ENCODE peak calls at places on chromosomes 3 and 15, in ten cellular contexts. U is A549; P is CD8-positive, alpha-beta memory T cell; G is OCI-LY7; L is KG1; O is breast epithelium; S is T-helper 1 cell; D is GM04504; A is naive thymus-derived CD8-positive, alpha-beta T cell; N is esophagus squamous epithelium. J is an unnamed sample.

GRCh38 chr15:41798607-41799487 is 24.6 kb downstream of the MAPKBP1 start:
- DNase-seq in U (no peak), P (no peak), G (no peak), L (no peak), O (no peak), S (no peak), D (no peak), A (no peak), N (no peak), J (no peak)

GRCh38 chr3:168517514-168518071 is 421.9 kb upstream of the GOLIM4 start:
- DNase-seq in U (no peak), P (no peak), G (no peak), L (no peak), O (no peak), S (no peak), D (no peak), A (no peak), N (no peak), J (no peak)

GRCh38 chr3:73674280-73674679 is 49.5 kb upstream of the PDZRN3 start:
- DNase-seq in U (no peak), P (no peak), G (no peak), L (no peak), O (peak; percentile 42), S (no peak), D (no peak), A (no peak), N (no peak), J (no peak)

GRCh38 chr3:159045279-159045678 is 243.4 kb downstream of the MFSD1 start:
- DNase-seq in U (no peak), P (no peak), G (no peak), L (no peak), O (no peak), S (no peak), D (no peak), A (no peak), N (no peak), J (no peak)

GRCh38 chr3:177441813-177442646 is 244.7 kb upstream of the TBL1XR1 start:
- DNase-seq in U (no peak), P (no peak), G (peak; percentile 82), L (peak; percentile 28), O (no peak), S (no peak), D (no peak), A (no peak), N (no peak), J (no peak)

GRCh38 chr3:132088291-132088690 is 53.5 kb upstream of the CPNE4 start:
- DNase-seq in U (no peak), P (no peak), G (no peak), L (no peak), O (no peak), S (no peak), D (no peak), A (no peak), N (no peak), J (no peak)

GRCh38 chr3:71051259-71051595 is 532.3 kb downstream of the FOXP1 start:
- DNase-seq in U (no peak), P (no peak), G (no peak), L (no peak), O (no peak), S (no peak), D (no peak), A (no peak), N (no peak), J (no peak)

GRCh38 chr3:142595581-142595950 is 627 bp upstream of the PLS1 start:
- DNase-seq in U (peak; percentile 58), P (no peak), G (peak; percentile 23), L (no peak), O (no peak), S (no peak), D (peak; percentile 21), A (no peak), N (no peak), J (no peak)

GRCh38 chr3:157154563-157155333 is 5.2 kb downstream of the CCNL1 start:
- DNase-seq in U (no peak), P (no peak), G (no peak), L (no peak), O (no peak), S (no peak), D (no peak), A (no peak), N (no peak), J (no peak)

GRCh38 chr15:26848498-26848897 is 18.4 kb upstream of the GABRA5 start:
- DNase-seq in U (peak; percentile 34), P (no peak), G (no peak), L (no peak), O (no peak), S (no peak), D (no peak), A (no peak), N (no peak), J (no peak)

GRCh38 chr3:11080492-11080891 is 73.8 kb upstream of the HRH1 start:
- DNase-seq in U (peak; percentile 50), P (no peak), G (no peak), L (no peak), O (no peak), S (no peak), D (no peak), A (no peak), N (no peak), J (no peak)

GRCh38 chr3:74614133-74614967 is at the start of gene CNTN3:
- DNase-seq in U (no peak), P (no peak), G (no peak), L (no peak), O (no peak), S (no peak), D (no peak), A (no peak), N (no peak), J (peak; percentile 43)

GRCh38 chr3:25009665-25010064 is 418.4 kb upstream of the RARB start:
- DNase-seq in U (no peak), P (no peak), G (no peak), L (no peak), O (no peak), S (no peak), D (no peak), A (no peak), N (no peak), J (no peak)

GRCh38 chr3:42526616-42527367 is 24.3 kb downstream of the VIPR1 start:
- DNase-seq in U (no peak), P (peak; percentile 25), G (no peak), L (no peak), O (no peak), S (no peak), D (no peak), A (peak; percentile 52), N (no peak), J (no peak)

GRCh38 chr3:161042023-161042501 is 63.1 kb downstream of the B3GALNT1 start:
- DNase-seq in U (peak; percentile 3), P (no peak), G (no peak), L (no peak), O (no peak), S (no peak), D (no peak), A (no peak), N (no peak), J (no peak)

GRCh38 chr3:11244131-11244677 is 28.0 kb upstream of the ATG7 start:
- DNase-seq in U (peak; percentile 26), P (no peak), G (no peak), L (no peak), O (no peak), S (no peak), D (no peak), A (no peak), N (no peak), J (no peak)